ENCODE peak calls at places on chromosomes 1 and 21, in eight cellular contexts. S is endodermal cell, T is cardiac muscle cell, Y is Panc1, E is GM12878, P is neural progenitor cell, Q is Caco-2, G is body of pancreas. D is an unnamed sample. For H3K4me1, the result is how much of the 10 kb centered on the place peaks cover.

GRCh38 chr1:222911866-222912265 is 97.0 kb downstream of the DISP1 start:
- DNase-seq in Y (no peak), E (no peak), P (no peak), T (no peak), S (no peak), Q (no peak), G (no peak), D (no peak)

GRCh38 chr1:235045034-235045690 is 83.5 kb downstream of the TOMM20 start:
- DNase-seq in Q (no peak), S (peak), T (no peak), G (no peak), Y (no peak), P (no peak), E (no peak), D (no peak)

GRCh38 chr1:236320671-236321070 is 38.9 kb upstream of the ERO1B start:
- DNase-seq in P (no peak), S (no peak), G (no peak), Q (no peak), T (no peak), Y (no peak), E (no peak), D (no peak)

GRCh38 chr1:66331641-66332523 is 202.1 kb upstream of the SGIP1 start:
- DNase-seq in T (peak), G (peak), S (peak), E (no peak), Q (no peak), P (peak), Y (no peak), D (peak)

GRCh38 chr1:39722495-39722894 is 16.2 kb upstream of the PPIE start:
- DNase-seq in Q (no peak), P (no peak), E (no peak), Y (peak), T (no peak), S (no peak), G (no peak), D (no peak)

GRCh38 chr1:156151093-156151688 is 2.2 kb upstream of the SEMA4A start:
- DNase-seq in E (peak), Q (no peak), G (no peak), P (no peak), Y (no peak), S (no peak), T (no peak), D (no peak)

GRCh38 chr1:209409786-209410185 is 173.7 kb upstream of the CAMK1G start:
- DNase-seq in E (no peak), T (no peak), G (no peak), Q (peak), Y (no peak), S (no peak), P (no peak), D (no peak)

GRCh38 chr21:34801519-34802132 is 132.8 kb downstream of the CLIC6 start:
- DNase-seq in E (no peak), T (no peak), Y (no peak), Q (no peak), S (peak), G (no peak), P (no peak), D (no peak)

GRCh38 chr21:38136201-38136600 is 120.6 kb upstream of the KCNJ15 start:
- DNase-seq in G (no peak), T (no peak), P (no peak), E (no peak), Q (no peak), S (no peak), Y (no peak), D (no peak)

GRCh38 chr1:92087542-92087941 is 7.4 kb downstream of the BTBD8 start:
- DNase-seq in E (no peak), G (no peak), P (no peak), Y (no peak), T (no peak), Q (no peak), S (no peak), D (no peak)

GRCh38 chr21:39088831-39089380 is 94.3 kb downstream of the PSMG1 start:
- DNase-seq in Y (no peak), Q (no peak), T (no peak), S (no peak), P (no peak), G (no peak), E (no peak), D (no peak)

GRCh38 chr21:14869984-14870840 is 194.6 kb downstream of the NRIP1 start:
- DNase-seq in P (no peak), G (no peak), S (no peak), Q (no peak), Y (no peak), T (no peak), E (no peak), D (no peak)

GRCh38 chr1:41780322-41780721 is 138.4 kb downstream of the HIVEP3 start:
- DNase-seq in P (no peak), E (no peak), Q (no peak), S (no peak), T (no peak), G (no peak), Y (no peak), D (no peak)

GRCh38 chr1:12135612-12136011 is 31.2 kb upstream of the TNFRSF1B start:
- DNase-seq in Q (no peak), S (no peak), E (no peak), Y (no peak), G (no peak), T (no peak), P (no peak), D (no peak)

GRCh38 chr1:13749543-13750307 is 49.7 kb downstream of the PRDM2 start:
- DNase-seq in G (peak), S (peak), T (peak), Y (no peak), P (peak), E (no peak), Q (peak), D (no peak)

GRCh38 chr1:226637147-226637935 is 88.8 kb downstream of the STUM start:
- DNase-seq in E (no peak), T (no peak), P (peak), S (peak), G (no peak), Q (peak), Y (no peak), D (peak)

GRCh38 chr1:47438321-47439150 is 692 bp downstream of the FOXD2 start:
- DNase-seq in G (no peak), S (peak), Q (peak), P (peak), Y (no peak), T (no peak), E (no peak), D (peak)

GRCh38 chr1:6386371-6386949 is 7.1 kb downstream of the ACOT7 start:
- DNase-seq in Q (no peak), S (peak), Y (no peak), G (no peak), T (no peak), E (no peak), P (no peak), D (peak)

GRCh38 chr1:91883470-91883869 is 2.5 kb downstream of the TGFBR3 start:
- DNase-seq in Y (no peak), T (peak), E (no peak), G (no peak), S (no peak), Q (no peak), P (no peak), D (no peak)

GRCh38 chr1:87265786-87266185 is 62.9 kb upstream of the LMO4 start:
- DNase-seq in S (no peak), G (no peak), E (no peak), Y (no peak), T (no peak), Q (no peak), P (no peak), D (no peak)

GRCh38 chr1:154749078-154749760 is 120.9 kb downstream of the KCNN3 start:
- DNase-seq in Q (peak), Y (no peak), E (peak), P (no peak), S (peak), G (no peak), T (no peak), D (no peak)

GRCh38 chr1:89262643-89263042 is 10.0 kb downstream of the GBP5 start:
- DNase-seq in P (no peak), G (no peak), Y (no peak), S (no peak), T (no peak), E (no peak), Q (no peak), D (no peak)

GRCh38 chr1:6345009-6345408 is 48.6 kb downstream of the ACOT7 start:
- DNase-seq in Y (no peak), E (no peak), T (no peak), Q (no peak), G (no peak), S (no peak), P (no peak), D (peak)

GRCh38 chr1:1630965-1631792 is 794 bp upstream of the MMP23B start:
- DNase-seq in E (no peak), G (no peak), T (peak), S (peak), Y (no peak), Q (no peak), P (peak), D (peak)

GRCh38 chr1:174875306-174875705 is 124.4 kb upstream of the CACYBP start:
- DNase-seq in E (no peak), T (peak), G (peak), Q (peak), P (peak), Y (no peak), S (peak), D (peak)

GRCh38 chr1:109319114-109319513 is 12.3 kb upstream of the MYBPHL start:
- DNase-seq in Q (no peak), G (no peak), P (no peak), Y (no peak), E (no peak), S (peak), T (no peak), D (no peak)

GRCh38 chr1:152458384-152459185 is 44.5 kb upstream of the CRNN start:
- DNase-seq in Y (peak), E (peak), P (peak), S (peak), G (peak), Q (peak), T (peak), D (peak)
- TF ChIP-seq CTCF in Y (peak), E (peak), P (peak), S (peak), G (peak), Q (peak), T (peak), D (peak)

GRCh38 chr1:58358311-58358710 is 188.2 kb downstream of the OMA1 start:
- DNase-seq in T (peak), G (no peak), Y (no peak), S (no peak), E (no peak), P (no peak), Q (no peak), D (no peak)
- H3K4me1 ChIP-seq in T (under half), G (under half), Y (under half), S (under half), E (under half), P (under half), Q (under half), D (under half)

GRCh38 chr1:84385347-84385746 is 12.9 kb upstream of the DNASE2B start:
- DNase-seq in S (no peak), T (no peak), P (no peak), G (no peak), Y (no peak), Q (no peak), E (no peak), D (no peak)

GRCh38 chr1:84386716-84387479 is 11.4 kb upstream of the DNASE2B start:
- DNase-seq in S (no peak), Y (no peak), G (no peak), T (no peak), Q (no peak), P (no peak), E (no peak), D (no peak)

GRCh38 chr1:84390231-84390630 is 8.1 kb upstream of the DNASE2B start:
- DNase-seq in E (no peak), Q (no peak), S (no peak), P (no peak), G (no peak), T (no peak), Y (no peak), D (no peak)

GRCh38 chr1:84382127-84382526 is 16.2 kb upstream of the DNASE2B start:
- DNase-seq in G (no peak), Y (no peak), S (no peak), P (no peak), T (no peak), E (no peak), Q (no peak), D (no peak)

DNA sequence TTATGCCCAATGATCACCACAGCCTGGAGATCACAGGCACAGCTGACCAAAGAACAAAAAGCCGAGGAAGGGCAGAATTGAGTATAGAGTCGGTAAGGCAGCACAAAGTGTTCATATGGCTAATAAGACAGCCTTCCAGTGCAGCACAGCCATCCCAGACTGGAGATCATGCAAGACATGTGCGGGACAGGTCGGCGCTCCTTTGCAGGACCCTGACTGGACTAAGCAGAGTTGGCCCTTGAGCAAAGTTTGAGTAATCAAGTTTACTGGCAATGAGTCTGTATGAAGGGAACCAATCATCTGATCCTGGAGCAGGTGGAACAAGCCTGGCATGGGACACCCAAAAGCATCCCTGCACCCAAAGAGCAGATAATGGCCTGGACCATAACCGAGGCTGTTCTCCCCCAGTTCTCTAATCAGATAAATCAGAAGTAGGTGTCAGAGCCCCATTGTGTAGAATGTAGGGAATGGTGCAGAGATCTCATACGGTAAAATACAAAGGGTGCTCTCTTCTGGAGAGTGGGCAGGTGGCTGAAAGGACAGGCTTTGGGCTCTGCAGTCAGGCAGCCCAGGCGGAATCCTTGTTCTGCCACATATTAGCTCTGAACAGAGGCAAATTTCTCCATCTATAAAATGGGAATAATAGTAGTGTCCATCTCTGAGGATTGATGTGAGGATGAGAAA is 10.7 kb upstream of the DNASE2B start:
- DNase-seq in E (no peak), P (no peak), G (no peak), S (no peak), Y (no peak), Q (no peak), T (no peak), D (no peak)
- TF ChIP-seq CTCF in E (no peak), P (no peak), G (no peak), S (no peak), Y (peak), Q (no peak), T (no peak), D (no peak)

GRCh38 chr1:9859252-9860014 is 35.7 kb upstream of the CLSTN1 start:
- DNase-seq in S (peak), G (no peak), Q (no peak), E (no peak), P (peak), Y (no peak), T (no peak), D (no peak)
- H3K4me1 ChIP-seq in S (under half), G (under half), Q (under half), E (under half), P (under half), Y (under half), T (under half), D (under half)

DNA sequence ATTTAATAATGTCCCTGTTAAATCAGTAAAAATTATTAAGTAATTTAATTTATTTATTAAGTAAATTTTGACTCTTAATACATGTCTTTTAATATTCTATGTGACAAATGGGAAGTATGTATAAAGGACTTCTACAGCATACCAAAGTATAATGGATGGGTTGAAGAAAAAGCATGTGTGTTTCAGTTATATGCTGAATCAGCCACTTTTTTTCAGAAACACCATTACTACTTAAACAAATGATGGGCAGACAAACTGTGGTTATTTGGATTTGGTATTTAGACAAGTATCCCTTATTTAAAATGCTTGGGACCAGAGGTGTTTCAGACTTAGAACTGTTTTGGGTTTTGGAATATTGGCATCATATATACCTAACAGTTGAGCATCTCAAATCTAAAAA is 176.3 kb upstream of the DMRTA2 start:
- DNase-seq in Q (no peak), Y (no peak), S (no peak), T (no peak), E (no peak), G (no peak), P (no peak), D (no peak)
- TF ChIP-seq CTCF in Q (no peak), Y (no peak), S (no peak), T (no peak), E (no peak), G (no peak), P (no peak), D (no peak)

GRCh38 chr1:180234369-180235076 is 4.5 kb downstream of the LHX4 start:
- DNase-seq in P (peak), Q (peak), G (no peak), S (peak), E (no peak), Y (no peak), T (peak), D (peak)
- H3K4me1 ChIP-seq in P (half or more), Q (under half), G (half or more), S (under half), E (under half), Y (under half), T (under half), D (under half)

GRCh38 chr1:180631766-180632325 is at the start of gene XPR1:
- DNase-seq in T (peak), Q (peak), P (peak), G (peak), Y (peak), E (peak), S (peak), D (peak)
- TF ChIP-seq CTCF in T (peak), Q (peak), P (no peak), G (peak), Y (peak), E (peak), S (no peak), D (no peak)

DNA sequence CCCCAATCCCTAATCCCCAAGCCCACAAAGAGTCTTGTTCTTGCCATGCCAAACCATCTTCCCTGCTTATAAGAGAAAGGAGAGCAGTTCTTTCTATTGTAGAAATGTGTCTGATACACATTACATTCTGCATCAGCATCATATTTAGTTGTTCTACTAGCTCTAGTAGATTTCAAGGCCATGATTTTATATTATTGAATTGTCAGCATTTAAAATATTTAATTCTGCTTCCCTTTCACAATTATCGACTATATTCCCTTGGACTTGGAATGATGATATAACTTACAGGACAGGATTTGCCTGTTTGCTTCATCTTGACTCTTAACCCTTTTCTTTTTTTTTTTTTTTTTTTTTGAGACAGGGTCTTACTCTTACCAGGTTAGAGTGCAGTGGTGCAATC is 35.5 kb upstream of the PDC start:
- DNase-seq in S (no peak), E (no peak), Y (no peak), Q (no peak), G (no peak), T (no peak), P (no peak), D (no peak)
- H3K4me1 ChIP-seq in S (under half), E (under half), Y (under half), Q (half or more), G (under half), T (under half), P (under half), D (under half)